ENCODE peak calls at places on chromosomes 16 and 17, in six cellular contexts. One of them, this sample, is unnamed.

GRCh38 chr17:74922694-74923537 is at the start of gene USH1G:
- DNase-seq in CD4-positive, CD25-positive, alpha-beta regulatory T cell: no peak
- DNase-seq in AG04450: no peak
- DNase-seq in AG09309: no peak
- DNase-seq in CD8-positive, alpha-beta T cell: no peak
- DNase-seq in heart right ventricle: no peak
- DNase-seq in this sample: no peak

GRCh38 chr17:39996789-39997188 is 16.2 kb downstream of the PSMD3 start:
- DNase-seq in heart right ventricle: no peak
- DNase-seq in AG04450: no peak
- DNase-seq in CD8-positive, alpha-beta T cell: no peak
- DNase-seq in CD4-positive, CD25-positive, alpha-beta regulatory T cell: no peak
- DNase-seq in AG09309: no peak
- DNase-seq in this sample: no peak

GRCh38 chr17:71553381-71553780 is 567.4 kb upstream of the SOX9 start:
- DNase-seq in CD4-positive, CD25-positive, alpha-beta regulatory T cell: no peak
- DNase-seq in AG09309: no peak
- DNase-seq in heart right ventricle: no peak
- DNase-seq in CD8-positive, alpha-beta T cell: no peak
- DNase-seq in AG04450: no peak
- DNase-seq in this sample: no peak

GRCh38 chr16:11955713-11956123 is 9.3 kb upstream of the TNFRSF17 start:
- DNase-seq in CD8-positive, alpha-beta T cell: no peak
- DNase-seq in heart right ventricle: no peak
- DNase-seq in AG04450: peak; percentile 87
- DNase-seq in AG09309: peak; percentile 95
- DNase-seq in CD4-positive, CD25-positive, alpha-beta regulatory T cell: no peak
- DNase-seq in this sample: no peak

GRCh38 chr16:69176033-69176780 is 10.8 kb upstream of the SNTB2 start:
- DNase-seq in CD4-positive, CD25-positive, alpha-beta regulatory T cell: no peak
- DNase-seq in AG04450: peak; percentile 43
- DNase-seq in heart right ventricle: no peak
- DNase-seq in CD8-positive, alpha-beta T cell: no peak
- DNase-seq in AG09309: peak; percentile 60
- DNase-seq in this sample: no peak

GRCh38 chr16:57255686-57256415 is 10.8 kb downstream of the ARL2BP start:
- DNase-seq in CD8-positive, alpha-beta T cell: peak; percentile 5
- DNase-seq in heart right ventricle: no peak
- DNase-seq in AG09309: no peak
- DNase-seq in CD4-positive, CD25-positive, alpha-beta regulatory T cell: no peak
- DNase-seq in AG04450: no peak
- DNase-seq in this sample: no peak

GRCh38 chr16:84885024-84885910 is 65.5 kb downstream of the CRISPLD2 start:
- DNase-seq in heart right ventricle: peak; percentile 53
- DNase-seq in AG04450: no peak
- DNase-seq in AG09309: no peak
- DNase-seq in CD4-positive, CD25-positive, alpha-beta regulatory T cell: no peak
- DNase-seq in CD8-positive, alpha-beta T cell: no peak
- DNase-seq in this sample: no peak

GRCh38 chr17:2089021-2089422 is 34.1 kb downstream of the HIC1 start:
- DNase-seq in CD8-positive, alpha-beta T cell: no peak
- DNase-seq in AG04450: no peak
- DNase-seq in heart right ventricle: no peak
- DNase-seq in AG09309: no peak
- DNase-seq in CD4-positive, CD25-positive, alpha-beta regulatory T cell: no peak
- DNase-seq in this sample: peak; percentile 31

GRCh38 chr17:28097254-28097653 is 54.8 kb downstream of the NLK start:
- DNase-seq in CD4-positive, CD25-positive, alpha-beta regulatory T cell: no peak
- DNase-seq in AG04450: no peak
- DNase-seq in CD8-positive, alpha-beta T cell: no peak
- DNase-seq in AG09309: no peak
- DNase-seq in heart right ventricle: no peak
- DNase-seq in this sample: no peak

GRCh38 chr16:65249768-65250167 is 127.9 kb upstream of the CDH11 start:
- DNase-seq in CD4-positive, CD25-positive, alpha-beta regulatory T cell: no peak
- DNase-seq in AG04450: no peak
- DNase-seq in AG09309: no peak
- DNase-seq in heart right ventricle: peak; percentile 85
- DNase-seq in CD8-positive, alpha-beta T cell: no peak
- DNase-seq in this sample: no peak

GRCh38 chr16:85856054-85856453 is 42.9 kb upstream of the IRF8 start:
- DNase-seq in CD8-positive, alpha-beta T cell: peak; percentile 17
- DNase-seq in AG04450: no peak
- DNase-seq in CD4-positive, CD25-positive, alpha-beta regulatory T cell: no peak
- DNase-seq in AG09309: no peak
- DNase-seq in heart right ventricle: no peak
- DNase-seq in this sample: no peak

GRCh38 chr17:82392967-82393366 is 21.4 kb downstream of the UTS2R start:
- DNase-seq in CD8-positive, alpha-beta T cell: no peak
- DNase-seq in CD4-positive, CD25-positive, alpha-beta regulatory T cell: no peak
- DNase-seq in AG04450: no peak
- DNase-seq in heart right ventricle: no peak
- DNase-seq in AG09309: no peak
- DNase-seq in this sample: no peak

GRCh38 chr17:6592193-6592592 is 35.8 kb upstream of the PITPNM3 start:
- DNase-seq in heart right ventricle: no peak
- DNase-seq in AG09309: no peak
- DNase-seq in CD4-positive, CD25-positive, alpha-beta regulatory T cell: no peak
- DNase-seq in AG04450: no peak
- DNase-seq in CD8-positive, alpha-beta T cell: no peak
- DNase-seq in this sample: no peak

GRCh38 chr17:32445976-32446375 is 1.7 kb downstream of the PSMD11 start:
- DNase-seq in AG09309: no peak
- DNase-seq in heart right ventricle: no peak
- DNase-seq in CD8-positive, alpha-beta T cell: no peak
- DNase-seq in CD4-positive, CD25-positive, alpha-beta regulatory T cell: no peak
- DNase-seq in AG04450: no peak
- DNase-seq in this sample: peak; percentile 10

GRCh38 chr16:48918520-48919258 is 308.7 kb upstream of the N4BP1 start:
- DNase-seq in CD8-positive, alpha-beta T cell: no peak
- DNase-seq in CD4-positive, CD25-positive, alpha-beta regulatory T cell: no peak
- DNase-seq in heart right ventricle: no peak
- DNase-seq in AG09309: no peak
- DNase-seq in AG04450: no peak
- DNase-seq in this sample: no peak

GRCh38 chr16:69709456-69710084 is 16.8 kb downstream of the NQO1 start:
- DNase-seq in CD8-positive, alpha-beta T cell: no peak
- DNase-seq in AG04450: no peak
- DNase-seq in AG09309: no peak
- DNase-seq in CD4-positive, CD25-positive, alpha-beta regulatory T cell: no peak
- DNase-seq in heart right ventricle: no peak
- DNase-seq in this sample: peak; percentile 56

GRCh38 chr16:71807905-71808592 is 585 bp downstream of the AP1G1 start:
- DNase-seq in CD8-positive, alpha-beta T cell: no peak
- DNase-seq in CD4-positive, CD25-positive, alpha-beta regulatory T cell: no peak
- DNase-seq in heart right ventricle: no peak
- DNase-seq in AG09309: no peak
- DNase-seq in AG04450: no peak
- DNase-seq in this sample: no peak

GRCh38 chr17:79799174-79799537 is 2.3 kb upstream of the CBX8 start:
- DNase-seq in AG04450: no peak
- DNase-seq in heart right ventricle: no peak
- DNase-seq in CD8-positive, alpha-beta T cell: no peak
- DNase-seq in AG09309: no peak
- DNase-seq in CD4-positive, CD25-positive, alpha-beta regulatory T cell: no peak
- DNase-seq in this sample: no peak

GRCh38 chr17:58536541-58536940 is 22.1 kb upstream of the MTMR4 start:
- DNase-seq in heart right ventricle: no peak
- DNase-seq in CD8-positive, alpha-beta T cell: no peak
- DNase-seq in AG04450: no peak
- DNase-seq in AG09309: no peak
- DNase-seq in CD4-positive, CD25-positive, alpha-beta regulatory T cell: no peak
- DNase-seq in this sample: no peak

GRCh38 chr17:58081641-58082340 is 1.4 kb upstream of the DYNLL2 start:
- DNase-seq in AG04450: no peak
- DNase-seq in AG09309: no peak
- DNase-seq in CD4-positive, CD25-positive, alpha-beta regulatory T cell: no peak
- DNase-seq in CD8-positive, alpha-beta T cell: no peak
- DNase-seq in heart right ventricle: no peak
- DNase-seq in this sample: no peak

GRCh38 chr16:75044800-75045361 is 46.1 kb downstream of the ZNRF1 start:
- DNase-seq in AG09309: peak; percentile 17
- DNase-seq in CD8-positive, alpha-beta T cell: no peak
- DNase-seq in AG04450: no peak
- DNase-seq in heart right ventricle: peak; percentile 83
- DNase-seq in CD4-positive, CD25-positive, alpha-beta regulatory T cell: no peak
- DNase-seq in this sample: peak; percentile 35

GRCh38 chr16:72049110-72049509 is 5.2 kb upstream of the HP start:
- DNase-seq in CD8-positive, alpha-beta T cell: no peak
- DNase-seq in CD4-positive, CD25-positive, alpha-beta regulatory T cell: no peak
- DNase-seq in AG09309: no peak
- DNase-seq in AG04450: no peak
- DNase-seq in heart right ventricle: no peak
- DNase-seq in this sample: no peak

GRCh38 chr17:68035131-68035522 is 408 bp upstream of the KPNA2 start:
- DNase-seq in CD4-positive, CD25-positive, alpha-beta regulatory T cell: peak; percentile 85
- DNase-seq in AG04450: no peak
- DNase-seq in AG09309: no peak
- DNase-seq in CD8-positive, alpha-beta T cell: peak; percentile 86
- DNase-seq in heart right ventricle: peak; percentile 94
- DNase-seq in this sample: no peak

GRCh38 chr17:3485481-3486068 is 9.8 kb downstream of the ASPA start:
- DNase-seq in AG04450: no peak
- DNase-seq in CD4-positive, CD25-positive, alpha-beta regulatory T cell: no peak
- DNase-seq in heart right ventricle: no peak
- DNase-seq in CD8-positive, alpha-beta T cell: no peak
- DNase-seq in AG09309: no peak
- DNase-seq in this sample: no peak

GRCh38 chr17:3479988-3480387 is 4.2 kb downstream of the ASPA start:
- DNase-seq in AG09309: no peak
- DNase-seq in CD8-positive, alpha-beta T cell: no peak
- DNase-seq in AG04450: no peak
- DNase-seq in CD4-positive, CD25-positive, alpha-beta regulatory T cell: no peak
- DNase-seq in heart right ventricle: no peak
- DNase-seq in this sample: no peak

DNA sequence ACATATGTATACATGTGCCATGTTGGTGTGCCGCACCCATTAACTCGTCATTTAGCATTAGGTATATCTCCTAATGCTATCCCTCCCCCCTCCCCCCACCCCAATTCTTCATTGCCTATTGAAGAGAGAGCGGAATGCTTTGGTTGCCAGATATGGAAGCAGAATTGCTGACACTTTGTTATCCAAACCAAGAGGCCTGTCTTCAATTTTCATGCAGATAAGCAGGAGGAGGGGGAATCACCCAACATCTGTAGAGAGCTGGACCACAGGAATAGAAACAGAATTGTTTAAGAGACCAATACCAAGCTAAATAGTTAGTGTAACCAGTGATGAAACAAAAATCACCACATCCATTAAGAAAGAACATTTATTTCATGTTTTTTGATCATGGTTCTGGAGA is 7.1 kb downstream of the ASPA start:
- DNase-seq in AG04450: no peak
- DNase-seq in CD8-positive, alpha-beta T cell: no peak
- DNase-seq in heart right ventricle: no peak
- DNase-seq in CD4-positive, CD25-positive, alpha-beta regulatory T cell: no peak
- DNase-seq in AG09309: no peak
- DNase-seq in this sample: no peak
- H3K4me3 ChIP-seq in AG04450: no peak overlapping the region
- H3K4me3 ChIP-seq in CD8-positive, alpha-beta T cell: no peak overlapping the region
- H3K4me3 ChIP-seq in heart right ventricle: no peak overlapping the region
- H3K4me3 ChIP-seq in CD4-positive, CD25-positive, alpha-beta regulatory T cell: no peak overlapping the region
- H3K4me3 ChIP-seq in AG09309: no peak overlapping the region
- H3K4me3 ChIP-seq in this sample: no peak overlapping the region

GRCh38 chr16:26051078-26051477 is 359.3 kb downstream of the HS3ST4 start:
- DNase-seq in AG04450: no peak
- DNase-seq in heart right ventricle: no peak
- DNase-seq in AG09309: no peak
- DNase-seq in CD4-positive, CD25-positive, alpha-beta regulatory T cell: no peak
- DNase-seq in CD8-positive, alpha-beta T cell: no peak
- DNase-seq in this sample: no peak
- H3K4me3 ChIP-seq in AG04450: no peak overlapping the region
- H3K4me3 ChIP-seq in heart right ventricle: no peak overlapping the region
- H3K4me3 ChIP-seq in AG09309: no peak overlapping the region
- H3K4me3 ChIP-seq in CD4-positive, CD25-positive, alpha-beta regulatory T cell: no peak overlapping the region
- H3K4me3 ChIP-seq in CD8-positive, alpha-beta T cell: no peak overlapping the region
- H3K4me3 ChIP-seq in this sample: no peak overlapping the region

GRCh38 chr17:77375108-77375507 is 234.3 kb downstream of the SEC14L1 start:
- DNase-seq in AG09309: no peak
- DNase-seq in heart right ventricle: no peak
- DNase-seq in CD8-positive, alpha-beta T cell: no peak
- DNase-seq in AG04450: no peak
- DNase-seq in CD4-positive, CD25-positive, alpha-beta regulatory T cell: no peak
- DNase-seq in this sample: no peak

GRCh38 chr17:77374170-77374936 is 233.6 kb downstream of the SEC14L1 start:
- DNase-seq in CD4-positive, CD25-positive, alpha-beta regulatory T cell: peak; percentile 65
- DNase-seq in AG09309: no peak
- DNase-seq in heart right ventricle: peak; percentile 88
- DNase-seq in AG04450: peak; percentile 74
- DNase-seq in CD8-positive, alpha-beta T cell: peak; percentile 86
- DNase-seq in this sample: no peak

GRCh38 chr17:77375917-77376651 is 235.3 kb downstream of the SEC14L1 start:
- DNase-seq in AG09309: no peak
- DNase-seq in AG04450: peak; percentile 65
- DNase-seq in heart right ventricle: no peak
- DNase-seq in CD4-positive, CD25-positive, alpha-beta regulatory T cell: peak; percentile 44
- DNase-seq in CD8-positive, alpha-beta T cell: peak; percentile 86
- DNase-seq in this sample: no peak

GRCh38 chr17:77376795-77377751 is 236.3 kb downstream of the SEC14L1 start:
- DNase-seq in CD4-positive, CD25-positive, alpha-beta regulatory T cell: no peak
- DNase-seq in AG04450: peak; percentile 79
- DNase-seq in AG09309: no peak
- DNase-seq in CD8-positive, alpha-beta T cell: no peak
- DNase-seq in heart right ventricle: no peak
- DNase-seq in this sample: no peak

DNA sequence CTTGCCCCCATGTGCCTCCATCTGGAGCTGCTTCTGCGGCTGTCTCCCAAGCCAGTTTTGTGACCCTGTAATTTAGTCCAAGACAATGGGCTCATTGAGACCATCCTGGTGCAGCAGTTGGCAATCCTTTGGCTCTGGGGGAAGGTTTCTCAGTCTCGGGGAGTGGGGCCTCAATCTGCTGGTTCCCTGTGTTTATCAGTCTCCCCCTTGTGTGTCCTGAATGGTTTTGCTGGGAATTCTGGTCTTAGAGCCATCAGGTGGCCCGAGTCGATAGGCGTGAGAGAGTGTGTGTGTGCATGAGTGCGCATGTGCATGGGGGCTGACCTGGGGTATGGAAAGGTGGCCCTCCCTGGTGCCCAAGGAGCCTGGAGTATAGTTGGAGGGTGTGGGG is 234.8 kb downstream of the SEC14L1 start:
- DNase-seq in CD8-positive, alpha-beta T cell: no peak
- DNase-seq in heart right ventricle: no peak
- DNase-seq in AG04450: no peak
- DNase-seq in AG09309: no peak
- DNase-seq in CD4-positive, CD25-positive, alpha-beta regulatory T cell: no peak
- DNase-seq in this sample: no peak
- H3K4me3 ChIP-seq in CD8-positive, alpha-beta T cell: peak overlapping the region; percentile 99
- H3K4me3 ChIP-seq in heart right ventricle: no peak overlapping the region
- H3K4me3 ChIP-seq in AG04450: peak overlapping the region; percentile 91
- H3K4me3 ChIP-seq in AG09309: no peak overlapping the region
- H3K4me3 ChIP-seq in CD4-positive, CD25-positive, alpha-beta regulatory T cell: peak overlapping the region; percentile 73
- H3K4me3 ChIP-seq in this sample: no peak overlapping the region

GRCh38 chr17:80855968-80856862 is 135.4 kb upstream of the CHMP6 start:
- DNase-seq in CD4-positive, CD25-positive, alpha-beta regulatory T cell: peak; percentile 44
- DNase-seq in heart right ventricle: peak; percentile 36
- DNase-seq in AG04450: peak; percentile 96
- DNase-seq in AG09309: peak; percentile 98
- DNase-seq in CD8-positive, alpha-beta T cell: no peak
- DNase-seq in this sample: peak; percentile 95
- H3K4me3 ChIP-seq in CD4-positive, CD25-positive, alpha-beta regulatory T cell: peak overlapping the region; percentile 34
- H3K4me3 ChIP-seq in heart right ventricle: no peak overlapping the region
- H3K4me3 ChIP-seq in AG04450: no peak overlapping the region
- H3K4me3 ChIP-seq in AG09309: no peak overlapping the region
- H3K4me3 ChIP-seq in CD8-positive, alpha-beta T cell: no peak overlapping the region
- H3K4me3 ChIP-seq in this sample: peak overlapping the region; percentile 10

GRCh38 chr16:31875112-31875803 is 1.7 kb downstream of the ZNF267 start:
- DNase-seq in AG04450: no peak
- DNase-seq in CD4-positive, CD25-positive, alpha-beta regulatory T cell: no peak
- DNase-seq in heart right ventricle: no peak
- DNase-seq in AG09309: no peak
- DNase-seq in CD8-positive, alpha-beta T cell: no peak
- DNase-seq in this sample: no peak
- H3K4me3 ChIP-seq in AG04450: peak overlapping the region; percentile 95
- H3K4me3 ChIP-seq in CD4-positive, CD25-positive, alpha-beta regulatory T cell: peak overlapping the region; percentile 99
- H3K4me3 ChIP-seq in heart right ventricle: peak overlapping the region; percentile 90
- H3K4me3 ChIP-seq in AG09309: peak overlapping the region; percentile 92
- H3K4me3 ChIP-seq in CD8-positive, alpha-beta T cell: peak overlapping the region; percentile 92
- H3K4me3 ChIP-seq in this sample: peak overlapping the region; percentile 91

This sample was measured in GM12865.